ENCODE peak calls at places on chromosome 1, in nine cellular contexts. One of them, this sample, is unnamed.

GRCh38 chr1:30088594-30089556 is 634.5 kb downstream of the MATN1 start:
- DNase-seq in COR-L47: peak
- DNase-seq in cardiac fibroblast: peak
- DNase-seq in iPS-NIHi11: no peak
- DNase-seq in activated T-helper 1 cell treated with anti-CD3 and anti-CD28 coated beads, Interleukin-2, amount 50 U/mL, for 16 hours: no peak
- DNase-seq in colonic mucosa: peak
- DNase-seq in epithelial cell of esophagus: no peak
- DNase-seq in KG1: no peak
- DNase-seq in aorta: no peak
- DNase-seq in this sample: no peak

GRCh38 chr1:65174585-65174984 is 26.6 kb downstream of the AK4 start:
- DNase-seq in COR-L47: no peak
- DNase-seq in cardiac fibroblast: peak
- DNase-seq in iPS-NIHi11: no peak
- DNase-seq in activated T-helper 1 cell treated with anti-CD3 and anti-CD28 coated beads, Interleukin-2, amount 50 U/mL, for 16 hours: no peak
- DNase-seq in colonic mucosa: no peak
- DNase-seq in epithelial cell of esophagus: peak
- DNase-seq in KG1: peak
- DNase-seq in aorta: peak
- DNase-seq in this sample: no peak

GRCh38 chr1:235107368-235108184 is 21.1 kb downstream of the TOMM20 start:
- DNase-seq in COR-L47: no peak
- DNase-seq in cardiac fibroblast: no peak
- DNase-seq in iPS-NIHi11: no peak
- DNase-seq in activated T-helper 1 cell treated with anti-CD3 and anti-CD28 coated beads, Interleukin-2, amount 50 U/mL, for 16 hours: no peak
- DNase-seq in colonic mucosa: no peak
- DNase-seq in epithelial cell of esophagus: no peak
- DNase-seq in KG1: no peak
- DNase-seq in aorta: no peak
- DNase-seq in this sample: no peak

GRCh38 chr1:198970919-198971318 is 332.1 kb downstream of the PTPRC start:
- DNase-seq in COR-L47: no peak
- DNase-seq in cardiac fibroblast: peak
- DNase-seq in iPS-NIHi11: no peak
- DNase-seq in activated T-helper 1 cell treated with anti-CD3 and anti-CD28 coated beads, Interleukin-2, amount 50 U/mL, for 16 hours: no peak
- DNase-seq in colonic mucosa: no peak
- DNase-seq in epithelial cell of esophagus: peak
- DNase-seq in KG1: no peak
- DNase-seq in aorta: no peak
- DNase-seq in this sample: peak

GRCh38 chr1:151680812-151681211 is 35.8 kb downstream of the CELF3 start:
- DNase-seq in COR-L47: no peak
- DNase-seq in cardiac fibroblast: peak
- DNase-seq in iPS-NIHi11: no peak
- DNase-seq in activated T-helper 1 cell treated with anti-CD3 and anti-CD28 coated beads, Interleukin-2, amount 50 U/mL, for 16 hours: no peak
- DNase-seq in colonic mucosa: no peak
- DNase-seq in epithelial cell of esophagus: peak
- DNase-seq in KG1: no peak
- DNase-seq in aorta: no peak
- DNase-seq in this sample: peak

GRCh38 chr1:210143465-210144062 is 89.0 kb upstream of the SERTAD4 start:
- DNase-seq in COR-L47: peak
- DNase-seq in cardiac fibroblast: peak
- DNase-seq in iPS-NIHi11: peak
- DNase-seq in activated T-helper 1 cell treated with anti-CD3 and anti-CD28 coated beads, Interleukin-2, amount 50 U/mL, for 16 hours: no peak
- DNase-seq in colonic mucosa: peak
- DNase-seq in epithelial cell of esophagus: peak
- DNase-seq in KG1: peak
- DNase-seq in aorta: peak
- DNase-seq in this sample: peak

GRCh38 chr1:246160905-246161304 is 346.2 kb downstream of the SMYD3 start:
- DNase-seq in COR-L47: no peak
- DNase-seq in cardiac fibroblast: no peak
- DNase-seq in iPS-NIHi11: no peak
- DNase-seq in activated T-helper 1 cell treated with anti-CD3 and anti-CD28 coated beads, Interleukin-2, amount 50 U/mL, for 16 hours: no peak
- DNase-seq in colonic mucosa: no peak
- DNase-seq in epithelial cell of esophagus: peak
- DNase-seq in KG1: no peak
- DNase-seq in aorta: no peak
- DNase-seq in this sample: no peak

GRCh38 chr1:226510453-226510852 is 38.1 kb upstream of the STUM start:
- DNase-seq in COR-L47: no peak
- DNase-seq in cardiac fibroblast: peak
- DNase-seq in iPS-NIHi11: no peak
- DNase-seq in activated T-helper 1 cell treated with anti-CD3 and anti-CD28 coated beads, Interleukin-2, amount 50 U/mL, for 16 hours: no peak
- DNase-seq in colonic mucosa: no peak
- DNase-seq in epithelial cell of esophagus: peak
- DNase-seq in KG1: no peak
- DNase-seq in aorta: no peak
- DNase-seq in this sample: no peak

GRCh38 chr1:56931686-56932085 is 34.1 kb downstream of the C8B start:
- DNase-seq in COR-L47: no peak
- DNase-seq in cardiac fibroblast: no peak
- DNase-seq in iPS-NIHi11: no peak
- DNase-seq in activated T-helper 1 cell treated with anti-CD3 and anti-CD28 coated beads, Interleukin-2, amount 50 U/mL, for 16 hours: no peak
- DNase-seq in colonic mucosa: no peak
- DNase-seq in epithelial cell of esophagus: no peak
- DNase-seq in KG1: no peak
- DNase-seq in aorta: no peak
- DNase-seq in this sample: no peak

GRCh38 chr1:40984066-40984465 is 4.6 kb downstream of the CTPS1 start:
- DNase-seq in COR-L47: no peak
- DNase-seq in cardiac fibroblast: peak
- DNase-seq in iPS-NIHi11: no peak
- DNase-seq in activated T-helper 1 cell treated with anti-CD3 and anti-CD28 coated beads, Interleukin-2, amount 50 U/mL, for 16 hours: no peak
- DNase-seq in colonic mucosa: no peak
- DNase-seq in epithelial cell of esophagus: peak
- DNase-seq in KG1: no peak
- DNase-seq in aorta: no peak
- DNase-seq in this sample: no peak

GRCh38 chr1:96980448-96980847 is 258.9 kb downstream of the PTBP2 start:
- DNase-seq in COR-L47: no peak
- DNase-seq in cardiac fibroblast: no peak
- DNase-seq in iPS-NIHi11: no peak
- DNase-seq in activated T-helper 1 cell treated with anti-CD3 and anti-CD28 coated beads, Interleukin-2, amount 50 U/mL, for 16 hours: no peak
- DNase-seq in colonic mucosa: no peak
- DNase-seq in epithelial cell of esophagus: no peak
- DNase-seq in KG1: no peak
- DNase-seq in aorta: no peak
- DNase-seq in this sample: no peak

GRCh38 chr1:113511269-113511668 is 121.0 kb downstream of the MAGI3 start:
- DNase-seq in COR-L47: no peak
- DNase-seq in cardiac fibroblast: no peak
- DNase-seq in iPS-NIHi11: no peak
- DNase-seq in activated T-helper 1 cell treated with anti-CD3 and anti-CD28 coated beads, Interleukin-2, amount 50 U/mL, for 16 hours: no peak
- DNase-seq in colonic mucosa: no peak
- DNase-seq in epithelial cell of esophagus: no peak
- DNase-seq in KG1: no peak
- DNase-seq in aorta: no peak
- DNase-seq in this sample: no peak

GRCh38 chr1:28058168-28058567 is 30.2 kb downstream of the EYA3 start:
- DNase-seq in COR-L47: no peak
- DNase-seq in cardiac fibroblast: no peak
- DNase-seq in iPS-NIHi11: no peak
- DNase-seq in activated T-helper 1 cell treated with anti-CD3 and anti-CD28 coated beads, Interleukin-2, amount 50 U/mL, for 16 hours: no peak
- DNase-seq in colonic mucosa: no peak
- DNase-seq in epithelial cell of esophagus: no peak
- DNase-seq in KG1: no peak
- DNase-seq in aorta: no peak
- DNase-seq in this sample: no peak

GRCh38 chr1:202837746-202838145 is 27.0 kb downstream of the PCAT6 start:
- DNase-seq in COR-L47: no peak
- DNase-seq in cardiac fibroblast: no peak
- DNase-seq in iPS-NIHi11: no peak
- DNase-seq in activated T-helper 1 cell treated with anti-CD3 and anti-CD28 coated beads, Interleukin-2, amount 50 U/mL, for 16 hours: no peak
- DNase-seq in colonic mucosa: no peak
- DNase-seq in epithelial cell of esophagus: no peak
- DNase-seq in KG1: no peak
- DNase-seq in aorta: no peak
- DNase-seq in this sample: no peak